ENCODE peak calls at places on chromosomes 6 and 20, in eight cellular contexts. One of them, this sample, is unnamed.

GRCh38 chr6:118776607-118777549 is 117.1 kb upstream of the ASF1A start:
- DNase-seq in endothelial cell of umbilical vein: peak
- DNase-seq in heart left ventricle: peak
- DNase-seq in sigmoid colon: no peak
- DNase-seq in A549: peak
- DNase-seq in thyroid gland: peak
- DNase-seq in stomach: peak
- DNase-seq in uterus: peak
- DNase-seq in this sample: no peak

GRCh38 chr6:55379486-55379885 is 52.2 kb downstream of the GFRAL start:
- DNase-seq in endothelial cell of umbilical vein: no peak
- DNase-seq in heart left ventricle: no peak
- DNase-seq in sigmoid colon: no peak
- DNase-seq in A549: no peak
- DNase-seq in thyroid gland: no peak
- DNase-seq in stomach: no peak
- DNase-seq in uterus: no peak
- DNase-seq in this sample: no peak

GRCh38 chr20:62938105-62938888 is at the start of gene GID8:
- DNase-seq in endothelial cell of umbilical vein: peak
- DNase-seq in heart left ventricle: peak
- DNase-seq in sigmoid colon: peak
- DNase-seq in A549: peak
- DNase-seq in thyroid gland: peak
- DNase-seq in stomach: peak
- DNase-seq in uterus: no peak
- DNase-seq in this sample: peak

GRCh38 chr6:158910484-158911075 is 89.4 kb downstream of the RSPH3 start:
- DNase-seq in endothelial cell of umbilical vein: no peak
- DNase-seq in heart left ventricle: no peak
- DNase-seq in sigmoid colon: no peak
- DNase-seq in A549: no peak
- DNase-seq in thyroid gland: peak
- DNase-seq in stomach: peak
- DNase-seq in uterus: no peak
- DNase-seq in this sample: no peak

GRCh38 chr6:6105472-6106036 is 98.8 kb upstream of the NRN1 start:
- DNase-seq in endothelial cell of umbilical vein: no peak
- DNase-seq in heart left ventricle: no peak
- DNase-seq in sigmoid colon: no peak
- DNase-seq in A549: peak
- DNase-seq in thyroid gland: no peak
- DNase-seq in stomach: no peak
- DNase-seq in uterus: no peak
- DNase-seq in this sample: no peak

GRCh38 chr6:82877213-82878195 is 188.1 kb downstream of the UBE3D start:
- DNase-seq in endothelial cell of umbilical vein: peak
- DNase-seq in heart left ventricle: no peak
- DNase-seq in sigmoid colon: no peak
- DNase-seq in A549: no peak
- DNase-seq in thyroid gland: no peak
- DNase-seq in stomach: no peak
- DNase-seq in uterus: no peak
- DNase-seq in this sample: no peak

GRCh38 chr6:169274761-169275160 is 21.1 kb upstream of the THBS2 start:
- DNase-seq in endothelial cell of umbilical vein: no peak
- DNase-seq in heart left ventricle: no peak
- DNase-seq in sigmoid colon: no peak
- DNase-seq in A549: no peak
- DNase-seq in thyroid gland: no peak
- DNase-seq in stomach: no peak
- DNase-seq in uterus: no peak
- DNase-seq in this sample: no peak

GRCh38 chr20:25083773-25084615 is 2.1 kb upstream of the VSX1 start:
- DNase-seq in endothelial cell of umbilical vein: no peak
- DNase-seq in heart left ventricle: no peak
- DNase-seq in sigmoid colon: no peak
- DNase-seq in A549: no peak
- DNase-seq in thyroid gland: no peak
- DNase-seq in stomach: peak
- DNase-seq in uterus: no peak
- DNase-seq in this sample: no peak

GRCh38 chr6:53834134-53834533 is 39.3 kb downstream of the LRRC1 start:
- DNase-seq in endothelial cell of umbilical vein: no peak
- DNase-seq in heart left ventricle: no peak
- DNase-seq in sigmoid colon: no peak
- DNase-seq in A549: no peak
- DNase-seq in thyroid gland: no peak
- DNase-seq in stomach: no peak
- DNase-seq in uterus: no peak
- DNase-seq in this sample: no peak

GRCh38 chr6:88166901-88167624 is 916 bp upstream of the CNR1 start:
- DNase-seq in endothelial cell of umbilical vein: no peak
- DNase-seq in heart left ventricle: no peak
- DNase-seq in sigmoid colon: peak
- DNase-seq in A549: no peak
- DNase-seq in thyroid gland: no peak
- DNase-seq in stomach: no peak
- DNase-seq in uterus: no peak
- DNase-seq in this sample: no peak

GRCh38 chr6:42406296-42407280 is 45.1 kb downstream of the TRERF1 start:
- DNase-seq in endothelial cell of umbilical vein: peak
- DNase-seq in heart left ventricle: peak
- DNase-seq in sigmoid colon: no peak
- DNase-seq in A549: no peak
- DNase-seq in thyroid gland: no peak
- DNase-seq in stomach: no peak
- DNase-seq in uterus: no peak
- DNase-seq in this sample: no peak

GRCh38 chr6:11525468-11526155 is 11.9 kb upstream of the TMEM170B start:
- DNase-seq in endothelial cell of umbilical vein: no peak
- DNase-seq in heart left ventricle: peak
- DNase-seq in sigmoid colon: no peak
- DNase-seq in A549: no peak
- DNase-seq in thyroid gland: no peak
- DNase-seq in stomach: no peak
- DNase-seq in uterus: peak
- DNase-seq in this sample: no peak

GRCh38 chr6:125930810-125931418 is 25.7 kb upstream of the HINT3 start:
- DNase-seq in endothelial cell of umbilical vein: no peak
- DNase-seq in heart left ventricle: no peak
- DNase-seq in sigmoid colon: no peak
- DNase-seq in A549: no peak
- DNase-seq in thyroid gland: no peak
- DNase-seq in stomach: no peak
- DNase-seq in uterus: no peak
- DNase-seq in this sample: no peak

GRCh38 chr20:57880155-57880648 is 170.4 kb upstream of the PMEPA1 start:
- DNase-seq in endothelial cell of umbilical vein: no peak
- DNase-seq in heart left ventricle: peak
- DNase-seq in sigmoid colon: peak
- DNase-seq in A549: no peak
- DNase-seq in thyroid gland: no peak
- DNase-seq in stomach: no peak
- DNase-seq in uterus: peak
- DNase-seq in this sample: no peak

GRCh38 chr6:93282521-93283031 is 136.8 kb downstream of the EPHA7 start:
- DNase-seq in endothelial cell of umbilical vein: no peak
- DNase-seq in heart left ventricle: peak
- DNase-seq in sigmoid colon: peak
- DNase-seq in A549: no peak
- DNase-seq in thyroid gland: no peak
- DNase-seq in stomach: no peak
- DNase-seq in uterus: no peak
- DNase-seq in this sample: no peak

GRCh38 chr6:147205690-147206600 is 1.7 kb downstream of the STXBP5 start:
- DNase-seq in endothelial cell of umbilical vein: no peak
- DNase-seq in heart left ventricle: no peak
- DNase-seq in sigmoid colon: no peak
- DNase-seq in A549: peak
- DNase-seq in thyroid gland: no peak
- DNase-seq in stomach: no peak
- DNase-seq in uterus: no peak
- DNase-seq in this sample: peak

DNA sequence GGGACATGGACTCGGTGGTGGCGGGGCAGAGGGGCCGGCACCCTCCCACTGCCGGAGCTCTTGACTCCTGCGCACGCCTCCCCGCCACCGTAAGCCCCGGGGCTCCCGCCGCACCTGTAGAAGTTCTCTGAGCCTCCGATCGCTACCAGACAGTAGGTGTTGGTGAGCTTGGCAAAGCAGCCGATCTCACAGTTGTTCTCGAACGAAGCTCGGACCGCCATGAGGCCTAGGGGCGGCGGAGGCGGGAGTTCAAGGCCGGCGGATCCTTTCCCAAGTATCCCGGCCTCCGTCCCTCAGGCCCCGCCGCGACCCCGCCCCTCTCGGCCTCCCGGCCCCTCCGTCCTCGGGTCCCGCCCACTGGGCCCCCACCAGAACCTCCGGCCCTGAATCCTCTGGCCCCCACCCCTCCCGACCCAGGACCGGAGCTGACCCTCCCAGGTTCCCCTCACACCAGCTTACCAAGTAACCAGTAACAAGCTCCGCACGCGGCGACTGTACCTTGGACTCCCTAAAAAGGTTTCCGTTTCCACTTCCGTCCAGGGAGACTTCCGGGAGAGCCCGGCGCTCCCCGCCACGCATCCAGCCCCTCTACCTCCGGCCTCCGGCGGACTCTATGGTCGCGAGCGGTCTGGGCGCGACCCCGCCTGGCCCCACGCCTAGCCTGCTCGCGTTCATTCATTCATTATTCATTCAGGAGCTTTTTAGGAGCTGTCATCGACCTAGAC is at the start of gene EIF6:
- DNase-seq in endothelial cell of umbilical vein: peak
- DNase-seq in heart left ventricle: peak
- DNase-seq in sigmoid colon: peak
- DNase-seq in A549: peak
- DNase-seq in thyroid gland: peak
- DNase-seq in stomach: peak
- DNase-seq in uterus: peak
- DNase-seq in this sample: peak
- TF ChIP-seq POLR2A in endothelial cell of umbilical vein: peak
- TF ChIP-seq POLR2A in heart left ventricle: no peak
- TF ChIP-seq POLR2A in sigmoid colon: no peak
- TF ChIP-seq POLR2A in A549: peak
- TF ChIP-seq POLR2A in thyroid gland: no peak
- TF ChIP-seq POLR2A in stomach: no peak
- TF ChIP-seq POLR2A in uterus: peak
- TF ChIP-seq POLR2A in this sample: peak

DNA sequence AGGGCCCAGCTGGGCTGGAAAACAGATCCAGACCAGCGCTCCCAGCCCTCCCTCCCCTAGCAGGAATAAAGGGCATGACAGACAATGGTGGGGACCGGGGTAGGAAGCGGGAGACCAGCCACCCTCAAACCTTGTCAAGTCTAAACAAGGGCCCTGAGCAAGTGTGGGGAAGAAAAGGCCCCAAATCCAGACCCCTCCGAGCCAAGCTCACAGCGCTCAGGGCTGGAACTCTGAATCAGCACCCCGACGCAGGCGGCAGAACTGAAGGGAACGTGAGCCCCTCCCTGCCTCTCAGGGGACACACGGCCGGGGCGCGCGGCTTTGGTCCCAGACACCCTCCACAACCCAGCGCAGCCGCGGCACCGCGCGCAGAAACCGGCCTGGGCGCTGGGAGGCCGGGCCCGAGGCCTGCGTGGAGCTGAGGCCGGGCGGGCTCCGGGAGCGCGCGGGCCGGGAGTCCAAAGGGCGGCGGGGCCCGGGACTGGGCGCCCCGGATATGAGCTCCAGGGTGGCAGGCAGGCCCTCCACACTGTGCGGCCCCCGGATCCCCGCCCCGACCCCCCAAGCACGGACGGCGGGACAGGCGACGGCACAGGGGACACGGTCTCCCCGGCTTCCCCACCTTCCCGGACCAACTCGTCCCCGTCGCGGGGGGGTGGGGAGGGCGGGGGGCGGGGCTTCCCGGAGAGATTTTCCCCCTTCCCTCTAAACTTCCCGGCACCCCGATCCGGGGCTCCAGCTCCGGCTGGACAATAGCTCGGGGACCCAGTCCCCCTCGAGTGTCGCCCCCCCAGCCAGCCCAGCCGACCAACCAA is 636 bp downstream of the TEAD3 start:
- DNase-seq in endothelial cell of umbilical vein: no peak
- DNase-seq in heart left ventricle: no peak
- DNase-seq in sigmoid colon: peak
- DNase-seq in A549: no peak
- DNase-seq in thyroid gland: peak
- DNase-seq in stomach: peak
- DNase-seq in uterus: peak
- DNase-seq in this sample: peak
- TF ChIP-seq POLR2A in endothelial cell of umbilical vein: no peak
- TF ChIP-seq POLR2A in heart left ventricle: no peak
- TF ChIP-seq POLR2A in sigmoid colon: no peak
- TF ChIP-seq POLR2A in A549: no peak
- TF ChIP-seq POLR2A in thyroid gland: no peak
- TF ChIP-seq POLR2A in stomach: no peak
- TF ChIP-seq POLR2A in uterus: no peak
- TF ChIP-seq POLR2A in this sample: no peak

GRCh38 chr6:28960846-28961500 is 37.2 kb upstream of the TRIM27 start:
- DNase-seq in endothelial cell of umbilical vein: no peak
- DNase-seq in heart left ventricle: no peak
- DNase-seq in sigmoid colon: no peak
- DNase-seq in A549: no peak
- DNase-seq in thyroid gland: no peak
- DNase-seq in stomach: no peak
- DNase-seq in uterus: no peak
- DNase-seq in this sample: no peak
- TF ChIP-seq POLR2A in endothelial cell of umbilical vein: no peak
- TF ChIP-seq POLR2A in heart left ventricle: no peak
- TF ChIP-seq POLR2A in sigmoid colon: no peak
- TF ChIP-seq POLR2A in A549: no peak
- TF ChIP-seq POLR2A in thyroid gland: no peak
- TF ChIP-seq POLR2A in stomach: no peak
- TF ChIP-seq POLR2A in uterus: no peak
- TF ChIP-seq POLR2A in this sample: no peak

GRCh38 chr20:13900506-13900905 is 89.9 kb downstream of the SEL1L2 start:
- DNase-seq in endothelial cell of umbilical vein: no peak
- DNase-seq in heart left ventricle: no peak
- DNase-seq in sigmoid colon: no peak
- DNase-seq in A549: no peak
- DNase-seq in thyroid gland: no peak
- DNase-seq in stomach: no peak
- DNase-seq in uterus: no peak
- DNase-seq in this sample: no peak

DNA sequence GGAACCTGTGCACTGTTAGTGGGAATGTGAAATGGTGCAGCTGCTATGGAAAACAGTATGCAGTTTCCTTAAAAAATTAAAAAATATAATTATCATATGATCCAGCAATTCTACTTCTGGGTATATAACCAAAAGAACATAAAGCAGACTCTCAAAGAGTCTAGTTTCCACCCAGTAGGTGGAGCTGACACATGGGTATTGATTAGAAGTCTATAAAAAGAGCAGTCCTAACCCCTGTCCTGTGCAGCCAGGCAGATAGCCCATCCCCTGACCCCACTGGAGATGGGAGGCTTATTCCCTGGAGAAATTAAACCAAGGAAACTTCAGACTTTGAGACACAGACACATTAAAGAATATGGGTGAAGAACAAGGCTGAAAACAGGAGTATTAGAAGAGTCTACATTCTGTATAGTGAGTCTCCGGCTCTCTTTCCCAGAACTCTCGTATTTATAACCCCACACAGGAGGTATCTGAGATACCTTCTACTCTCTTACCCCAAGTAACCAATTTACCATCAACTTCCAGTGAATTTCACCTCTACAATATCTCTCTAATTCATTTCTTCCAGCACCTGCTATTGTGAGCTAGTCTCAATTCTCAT is 92.3 kb downstream of the SEL1L2 start:
- DNase-seq in endothelial cell of umbilical vein: no peak
- DNase-seq in heart left ventricle: no peak
- DNase-seq in sigmoid colon: no peak
- DNase-seq in A549: no peak
- DNase-seq in thyroid gland: no peak
- DNase-seq in stomach: no peak
- DNase-seq in uterus: no peak
- DNase-seq in this sample: no peak
- TF ChIP-seq POLR2A in endothelial cell of umbilical vein: no peak
- TF ChIP-seq POLR2A in heart left ventricle: no peak
- TF ChIP-seq POLR2A in sigmoid colon: no peak
- TF ChIP-seq POLR2A in A549: no peak
- TF ChIP-seq POLR2A in thyroid gland: no peak
- TF ChIP-seq POLR2A in stomach: no peak
- TF ChIP-seq POLR2A in uterus: no peak
- TF ChIP-seq POLR2A in this sample: no peak